ENCODE peak calls at places on chromosomes 13 and 19, in five cellular contexts. I is thyroid gland, Y is upper lobe of right lung, C is mucosa of descending colon, N is uterus. M is an unnamed sample.

GRCh38 chr19:2494084-2494446 is 18.1 kb downstream of the GADD45B start:
- DNase-seq in I (peak; percentile 27), Y (no peak), C (peak; percentile 55), N (no peak), M (peak; percentile 89)

GRCh38 chr13:97212540-97213146 is 9.5 kb upstream of the MBNL2 start:
- DNase-seq in I (no peak), Y (no peak), C (no peak), N (no peak), M (peak; percentile 43)

GRCh38 chr19:52961981-52962380 is 700 bp downstream of the ZNF816 start:
- DNase-seq in I (no peak), Y (no peak), C (no peak), N (no peak), M (no peak)

GRCh38 chr13:41637578-41637977 is 180.2 kb downstream of the RGCC start:
- DNase-seq in I (no peak), Y (no peak), C (no peak), N (no peak), M (peak; percentile 59)

GRCh38 chr13:66618702-66619101 is 611.4 kb downstream of the PCDH9 start:
- DNase-seq in I (no peak), Y (no peak), C (no peak), N (no peak), M (peak; percentile 31)

GRCh38 chr19:21680679-21681078 is 86.7 kb downstream of the ZNF100 start:
- DNase-seq in I (no peak), Y (no peak), C (no peak), N (no peak), M (no peak)

GRCh38 chr13:109400192-109400591 is 386.2 kb downstream of the IRS2 start:
- DNase-seq in I (no peak), Y (peak; percentile 72), C (peak; percentile 43), N (no peak), M (no peak)

GRCh38 chr19:32324631-32325215 is 20.7 kb upstream of the ZNF507 start:
- DNase-seq in I (no peak), Y (no peak), C (no peak), N (no peak), M (no peak)

GRCh38 chr13:51978836-51979556 is 32.3 kb downstream of the ATP7B start:
- DNase-seq in I (no peak), Y (no peak), C (no peak), N (no peak), M (no peak)

GRCh38 chr19:5801796-5802616 is 2.9 kb upstream of the NRTN start:
- DNase-seq in I (no peak), Y (no peak), C (no peak), N (no peak), M (peak; percentile 48)

GRCh38 chr13:88908896-88909535 is 1237.8 kb downstream of the SLITRK5 start:
- DNase-seq in I (peak; percentile 60), Y (no peak), C (no peak), N (no peak), M (no peak)

GRCh38 chr13:76016799-76017198 is 380.7 kb downstream of the LMO7 start:
- DNase-seq in I (peak; percentile 30), Y (peak; percentile 40), C (no peak), N (no peak), M (peak; percentile 19)

GRCh38 chr13:81480634-81481033 is 1139.7 kb upstream of the SPRY2 start:
- DNase-seq in I (no peak), Y (no peak), C (no peak), N (no peak), M (no peak)

GRCh38 chr13:53821632-53822031 is 793.0 kb downstream of the OLFM4 start:
- DNase-seq in I (no peak), Y (no peak), C (no peak), N (no peak), M (no peak)

GRCh38 chr13:30792257-30793000 is 57.1 kb downstream of the ALOX5AP start:
- DNase-seq in I (peak; percentile 93), Y (peak; percentile 75), C (peak; percentile 63), N (peak; percentile 78), M (peak; percentile 95)

GRCh38 chr13:29905845-29906244 is 55.4 kb upstream of the UBL3 start:
- DNase-seq in I (no peak), Y (no peak), C (peak; percentile 56), N (no peak), M (peak; percentile 89)

GRCh38 chr19:28330831-28331230 is 882.1 kb downstream of the UQCRFS1 start:
- DNase-seq in I (no peak), Y (no peak), C (no peak), N (no peak), M (no peak)

GRCh38 chr13:99659234-99659633 is 158.0 kb downstream of the TM9SF2 start:
- DNase-seq in I (no peak), Y (no peak), C (no peak), N (no peak), M (no peak)

DNA sequence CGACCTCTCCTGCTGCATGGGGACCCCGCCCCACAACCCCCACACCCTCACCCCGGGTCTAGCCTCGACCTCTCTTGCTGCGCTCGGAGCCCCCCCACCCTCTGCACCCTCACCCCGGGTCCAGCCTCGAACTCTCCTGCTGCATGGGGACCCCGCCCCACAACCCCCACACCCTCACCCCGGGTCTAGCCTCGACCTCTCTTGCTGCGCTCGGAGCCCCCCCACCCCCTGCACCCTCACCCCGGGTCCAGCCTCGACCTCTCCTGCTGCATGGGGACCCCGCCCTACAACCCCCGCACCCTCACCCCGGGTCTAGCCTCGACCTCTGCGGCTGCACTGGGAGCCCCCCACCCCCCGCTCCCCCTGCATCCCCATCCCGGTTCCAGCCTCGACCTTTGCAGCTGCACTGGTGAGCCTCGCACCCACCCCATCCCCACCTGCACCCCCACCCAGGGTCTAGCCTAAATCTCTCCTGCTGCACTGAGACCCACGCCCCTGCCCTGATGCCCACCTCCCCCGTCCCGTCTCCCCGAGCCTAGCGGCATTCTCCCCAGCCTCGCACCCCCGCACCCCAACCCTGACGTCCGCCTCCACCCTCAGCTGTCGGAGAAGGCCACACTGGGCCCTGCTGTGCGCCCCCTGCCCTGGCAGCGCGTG is 1.8 kb downstream of the CFD start:
- DNase-seq in I (no peak), Y (peak; percentile 65), C (no peak), N (no peak), M (no peak)
- H3K4me3 ChIP-seq in I (no peak overlapping the region), Y (peak overlapping the region; percentile 55), C (no peak overlapping the region), N (no peak overlapping the region), M (no peak overlapping the region)

DNA sequence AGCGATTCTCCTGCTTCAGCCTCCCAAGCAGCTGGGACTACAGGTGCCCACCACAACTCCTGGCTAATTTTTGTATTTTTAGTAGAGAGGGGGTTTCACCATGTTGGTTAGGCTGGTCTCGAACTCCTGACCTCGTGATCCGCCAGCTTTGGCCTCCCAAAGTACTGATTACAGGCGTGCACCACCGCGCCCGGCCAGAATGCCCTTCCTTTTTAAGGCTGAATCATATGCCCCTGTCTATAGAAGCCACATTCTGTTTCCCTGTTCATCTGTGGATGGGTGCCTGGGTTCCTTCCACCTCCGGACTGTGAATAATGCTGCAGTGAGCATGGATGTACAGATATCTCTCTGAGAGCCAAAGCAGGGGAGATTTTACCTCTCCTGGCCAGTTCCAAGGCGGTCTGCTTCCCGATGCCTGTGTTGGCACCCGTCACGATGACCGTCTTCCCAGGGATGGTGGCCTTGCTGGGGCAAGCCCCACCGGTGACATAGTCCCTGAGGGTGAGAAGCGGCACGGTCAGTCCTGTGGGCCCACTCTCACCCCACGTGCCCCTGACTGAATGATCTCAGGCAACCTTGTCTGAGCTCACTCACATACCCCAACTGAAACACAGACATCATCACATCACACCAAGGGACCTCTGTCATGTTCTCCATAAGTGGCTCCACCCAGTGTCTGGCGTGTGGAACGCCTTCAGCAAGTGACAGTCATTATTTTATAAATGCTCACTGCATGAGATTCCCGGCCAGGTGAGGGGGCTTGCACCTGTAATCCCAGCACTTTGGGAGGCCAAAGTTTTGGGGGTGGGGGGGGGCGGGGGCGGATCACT is 4.0 kb downstream of the RDH13 start:
- DNase-seq in I (no peak), Y (no peak), C (no peak), N (no peak), M (no peak)
- TF ChIP-seq CTCF in I (no peak), Y (no peak), C (no peak), N (no peak), M (no peak)

GRCh38 chr19:34481861-34482379 is 362 bp downstream of the WTIP start:
- DNase-seq in I (peak; percentile 21), Y (peak; percentile 71), C (no peak), N (no peak), M (no peak)
- H3K4me3 ChIP-seq in I (peak overlapping the region; percentile 46), Y (peak overlapping the region; percentile 60), C (peak overlapping the region; percentile 9), N (peak overlapping the region; percentile 38), M (peak overlapping the region; percentile 84)

GRCh38 chr19:10416083-10416379 is 4.3 kb upstream of the PDE4A start:
- DNase-seq in I (no peak), Y (no peak), C (no peak), N (no peak), M (no peak)

GRCh38 chr19:10418281-10419199 is 1.8 kb upstream of the PDE4A start:
- DNase-seq in I (no peak), Y (no peak), C (no peak), N (no peak), M (no peak)

GRCh38 chr19:10417598-10418280 is 2.6 kb upstream of the PDE4A start:
- DNase-seq in I (no peak), Y (no peak), C (no peak), N (no peak), M (no peak)

GRCh38 chr19:10419200-10419645 is 1.1 kb upstream of the PDE4A start:
- DNase-seq in I (no peak), Y (no peak), C (no peak), N (no peak), M (no peak)

DNA sequence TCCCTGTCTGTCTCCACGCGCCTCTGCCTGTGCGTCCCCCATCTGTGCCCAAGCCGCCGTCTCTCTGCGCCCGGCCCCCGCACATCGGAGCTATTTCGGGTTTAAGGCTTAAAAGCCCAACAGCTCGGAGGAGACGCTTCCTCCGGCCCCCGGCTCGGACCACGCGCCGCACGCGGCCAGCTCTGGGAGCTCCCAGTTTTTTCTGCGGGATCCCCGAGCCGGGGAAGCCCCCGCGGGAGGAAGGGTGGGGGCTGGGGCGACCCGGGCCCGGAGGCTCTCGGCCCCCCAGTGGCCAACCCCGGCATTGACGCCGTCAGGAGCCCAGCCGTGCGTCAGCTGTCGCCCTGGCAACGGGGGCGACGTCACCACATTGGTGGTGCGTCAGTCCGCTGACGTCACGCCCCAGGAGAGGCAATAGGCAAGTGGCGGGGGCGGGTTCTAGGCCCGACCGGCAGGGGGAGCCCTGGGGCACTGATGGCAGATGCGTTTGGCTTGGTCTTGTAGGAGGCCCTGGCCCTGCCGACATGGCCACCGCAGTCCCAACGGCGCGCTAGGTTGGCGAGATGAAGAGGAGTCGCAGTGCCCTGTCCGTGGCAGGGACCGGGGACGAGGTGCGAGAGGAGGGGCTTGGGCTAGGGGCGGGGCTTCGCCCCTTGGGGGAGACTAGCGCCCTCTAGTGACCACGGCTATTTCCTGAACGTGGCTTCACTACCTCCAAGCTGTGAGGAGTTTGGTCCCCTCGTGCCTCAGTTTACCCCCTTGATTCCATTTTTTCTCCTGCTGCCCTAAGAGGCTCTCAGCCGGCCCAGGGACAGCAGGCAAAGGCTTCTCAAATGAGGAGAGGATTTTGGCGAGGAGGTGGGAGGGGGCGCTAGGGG is 3.7 kb upstream of the PDE4A start:
- DNase-seq in I (peak; percentile 60), Y (peak; percentile 94), C (peak; percentile 89), N (no peak), M (peak; percentile 81)
- TF ChIP-seq CTCF in I (peak; percentile 57), Y (peak; percentile 79), C (peak; percentile 82), N (peak; percentile 51), M (peak; percentile 56)